ENCODE peak calls at places on chromosomes 12 and 14, in four cellular contexts. R is H9, E is pancreas, I is osteocyte. S is an unnamed sample.

GRCh38 chr14:101189962-101190560 is 286.5 kb upstream of the RTL1 start:
- DNase-seq in R (no peak), E (no peak), I (no peak), S (no peak)

GRCh38 chr14:88791629-88792571 is 853 bp downstream of the EML5 start:
- DNase-seq in R (peak; percentile 37), E (no peak), I (no peak), S (peak; percentile 68)

GRCh38 chr12:116538682-116539264 is 20.4 kb upstream of the MAP1LC3B2 start:
- DNase-seq in R (no peak), E (no peak), I (no peak), S (no peak)

GRCh38 chr12:109462868-109463692 is 14.0 kb downstream of the KCTD10 start:
- DNase-seq in R (peak; percentile 70), E (peak; percentile 63), I (no peak), S (no peak)

GRCh38 chr14:73245401-73246325 is 8.4 kb downstream of the PAPLN start:
- DNase-seq in R (peak; percentile 71), E (no peak), I (no peak), S (no peak)

GRCh38 chr14:52380294-52380693 is 66.2 kb downstream of the PTGER2 start:
- DNase-seq in R (no peak), E (no peak), I (no peak), S (no peak)

GRCh38 chr12:11545438-11546330 is 103.8 kb upstream of the ETV6 start:
- DNase-seq in R (no peak), E (no peak), I (no peak), S (no peak)

GRCh38 chr14:57066887-57067513 is 201.7 kb downstream of the EXOC5 start:
- DNase-seq in R (peak; percentile 75), E (peak; percentile 57), I (no peak), S (no peak)

GRCh38 chr12:79677667-79678066 is 13.1 kb downstream of the PAWR start:
- DNase-seq in R (no peak), E (no peak), I (no peak), S (no peak)

GRCh38 chr14:57962293-57962996 is 96.6 kb upstream of the SLC35F4 start:
- DNase-seq in R (peak; percentile 85), E (no peak), I (no peak), S (no peak)

GRCh38 chr12:119876761-119877638 is at the start of gene CIT:
- DNase-seq in R (peak; percentile 98), E (peak; percentile 88), I (peak; percentile 95), S (peak; percentile 92)

GRCh38 chr12:30880061-30880460 is 46.5 kb upstream of the TSPAN11 start:
- DNase-seq in R (no peak), E (no peak), I (no peak), S (no peak)

GRCh38 chr14:60647081-60647836 is 2.0 kb downstream of the SIX1 start:
- DNase-seq in R (peak; percentile 66), E (no peak), I (no peak), S (no peak)

DNA sequence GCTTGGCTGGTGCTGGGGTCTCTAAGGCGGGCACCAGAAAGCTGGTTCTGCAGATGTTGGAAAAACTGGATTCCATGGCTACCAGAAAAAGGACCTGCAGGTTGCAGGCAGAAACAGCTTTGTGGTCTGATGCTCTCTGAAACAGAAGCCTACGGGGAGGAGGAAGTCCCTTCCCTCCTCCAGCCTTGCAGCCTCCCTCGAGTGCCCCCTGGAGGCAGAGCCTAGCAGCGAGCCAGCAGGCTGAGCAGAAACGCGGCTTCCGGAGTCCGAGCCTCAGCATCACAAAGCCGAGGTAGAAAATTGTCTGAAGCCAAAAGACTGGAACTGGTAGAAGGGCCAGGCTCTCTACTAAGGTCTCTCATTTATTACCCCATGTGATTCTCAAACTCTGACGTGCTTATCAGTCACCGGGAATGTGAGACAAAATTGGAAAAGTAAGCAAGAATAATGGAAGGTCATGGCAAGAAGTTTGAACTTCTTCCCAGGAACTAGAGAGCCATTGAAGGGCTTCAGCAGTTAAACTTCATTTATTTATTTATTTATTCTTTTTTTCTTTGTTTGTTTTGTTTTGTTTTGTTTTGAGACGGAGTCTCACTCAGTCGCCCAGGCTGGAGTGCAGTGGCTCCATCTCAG is 82.2 kb upstream of the CPSF6 start:
- DNase-seq in R (peak; percentile 95), E (peak; percentile 89), I (peak; percentile 94), S (peak; percentile 88)
- TF ChIP-seq CTCF in R (peak; percentile 96), E (peak; percentile 84), I (peak; percentile 95), S (peak; percentile 95)

GRCh38 chr12:98601924-98602323 is 8.4 kb downstream of the SLC25A3 start:
- DNase-seq in R (no peak), E (no peak), I (no peak), S (no peak)

GRCh38 chr12:98606367-98606985 is 13.0 kb downstream of the SLC25A3 start:
- DNase-seq in R (no peak), E (no peak), I (no peak), S (no peak)
- TF ChIP-seq CTCF in R (no peak), E (no peak), I (peak; percentile 18), S (no peak)

DNA sequence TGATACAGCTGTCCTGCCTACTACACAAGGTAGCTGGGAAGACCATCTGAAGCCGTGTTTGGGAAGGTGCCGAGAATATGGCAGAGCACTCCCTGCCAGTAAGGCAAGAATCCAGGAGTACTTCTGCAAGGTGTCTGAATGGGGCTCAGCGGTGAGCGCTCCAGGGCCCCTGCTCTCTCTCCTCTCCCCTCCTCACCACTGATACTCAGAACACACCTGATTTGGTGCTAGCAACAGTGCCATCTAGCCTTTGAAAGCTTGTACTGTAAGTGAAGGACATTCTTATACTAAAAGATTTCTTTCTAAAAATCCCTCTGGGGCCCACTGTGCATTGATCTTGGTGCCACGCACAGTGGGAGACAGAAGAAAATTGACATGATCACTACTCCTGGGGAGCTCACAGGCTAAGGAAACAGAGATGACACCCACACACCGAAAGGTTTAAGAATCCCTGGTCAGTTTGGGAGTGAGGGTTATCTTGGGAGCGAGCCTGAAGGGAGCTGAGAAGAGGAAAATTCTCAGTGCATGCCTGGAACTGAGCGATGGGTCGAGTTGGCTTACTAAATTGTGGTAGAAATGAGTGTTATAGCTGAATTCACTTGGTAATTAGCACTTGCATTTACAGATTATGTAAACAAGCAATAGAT is 216.9 kb downstream of the NTF3 start:
- DNase-seq in R (peak; percentile 80), E (no peak), I (no peak), S (no peak)
- TF ChIP-seq CTCF in R (peak; percentile 80), E (no peak), I (peak; percentile 66), S (peak; percentile 76)

DNA sequence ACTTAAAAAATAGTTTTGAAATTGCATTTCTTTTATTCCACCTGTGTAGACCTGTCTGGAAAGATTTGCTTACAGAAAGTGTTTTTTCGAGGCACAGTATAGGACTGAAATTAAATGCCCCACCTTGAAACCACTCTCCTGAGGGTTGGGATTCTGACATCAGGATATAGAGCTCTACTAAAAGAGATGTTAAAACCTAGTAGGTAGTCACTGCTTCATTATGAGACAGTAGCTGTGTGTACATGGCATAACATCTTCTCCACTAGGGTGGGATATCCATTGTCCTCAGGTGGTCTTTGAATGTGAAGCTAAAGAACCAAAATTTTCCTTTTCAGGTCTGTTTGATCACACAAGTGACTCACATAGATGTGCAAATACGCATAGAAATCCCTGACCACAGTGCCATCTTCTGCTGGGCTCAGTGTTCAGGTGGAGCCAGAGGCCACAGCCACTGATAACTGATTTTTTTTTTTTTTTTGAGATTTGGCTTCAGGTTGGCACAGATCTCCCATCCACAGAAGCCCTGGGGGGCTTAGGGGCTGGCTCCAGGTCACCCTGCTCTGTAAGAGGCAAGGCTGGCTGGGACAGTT is 125.6 kb downstream of the DAAM1 start:
- DNase-seq in R (no peak), E (no peak), I (no peak), S (no peak)
- TF ChIP-seq CTCF in R (no peak), E (no peak), I (no peak), S (no peak)

DNA sequence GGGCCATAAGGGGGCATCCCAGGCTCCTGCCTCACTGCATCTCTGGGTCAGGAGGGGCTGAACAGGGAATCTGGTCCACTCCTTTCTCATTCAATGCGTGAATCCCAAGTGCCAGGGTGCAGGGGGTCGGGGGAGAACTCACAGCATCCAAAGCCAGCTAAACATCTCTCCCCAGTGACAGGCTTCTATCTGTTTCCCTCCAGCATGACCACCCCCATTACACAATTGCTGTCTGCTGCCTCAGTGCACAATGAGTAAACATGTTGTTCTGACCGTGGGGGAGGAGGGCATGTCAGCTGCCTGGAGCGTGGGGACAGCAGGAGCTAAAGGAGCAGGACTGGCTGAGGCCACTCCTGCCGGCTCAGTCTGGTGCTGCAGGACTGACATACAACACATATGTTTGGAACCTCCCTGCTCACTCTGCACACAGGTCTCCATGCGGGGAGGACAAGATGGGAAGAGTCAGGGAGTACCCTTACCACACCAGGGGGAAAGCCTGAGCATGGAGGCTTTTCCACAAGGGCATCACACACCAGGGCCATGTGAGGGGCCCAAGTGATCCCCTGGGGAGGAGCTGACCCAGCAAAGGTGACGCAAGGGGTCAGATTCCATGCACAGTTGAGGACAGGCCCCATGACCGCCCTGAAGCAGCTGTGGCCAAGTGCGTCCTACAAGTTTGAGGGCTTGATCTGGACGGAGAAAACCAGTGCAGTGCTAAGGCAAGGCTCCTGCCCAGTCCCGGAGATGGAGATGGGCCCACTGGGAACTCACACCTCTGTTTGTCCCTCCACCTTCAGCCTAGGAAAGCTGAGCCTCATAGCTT is 1.4 kb downstream of the TNS2 start:
- DNase-seq in R (no peak), E (peak; percentile 60), I (peak; percentile 85), S (no peak)
- TF ChIP-seq CTCF in R (no peak), E (no peak), I (peak; percentile 15), S (peak; percentile 51)

GRCh38 chr14:59570122-59570521 is 6.5 kb downstream of the CCDC175 start:
- DNase-seq in R (no peak), E (no peak), I (no peak), S (no peak)
- TF ChIP-seq CTCF in R (peak; percentile 53), E (no peak), I (no peak), S (peak; percentile 24)

DNA sequence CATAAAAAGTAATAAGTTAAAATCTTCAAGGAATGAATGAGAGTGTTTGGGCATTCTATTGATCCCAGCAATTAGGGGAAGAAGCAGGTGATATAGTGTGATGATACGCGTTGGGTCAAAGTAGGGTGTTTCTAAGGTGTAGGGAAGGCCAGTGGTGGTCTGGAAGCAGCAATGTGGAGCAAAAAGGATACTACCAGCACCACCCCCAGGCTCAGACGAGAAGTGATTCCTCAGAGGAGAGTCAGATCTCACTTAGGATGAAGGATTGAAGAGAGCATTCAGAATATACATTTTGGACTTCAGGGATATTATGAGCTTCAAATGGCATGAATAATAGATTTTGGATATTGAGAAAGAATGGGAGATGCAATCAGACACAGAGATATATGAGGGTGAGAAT is 497.6 kb downstream of the RMST start:
- DNase-seq in R (peak; percentile 41), E (no peak), I (no peak), S (no peak)
- TF ChIP-seq CTCF in R (peak; percentile 51), E (no peak), I (no peak), S (no peak)

GRCh38 chr12:107079172-107080011 is 14.0 kb downstream of the CRY1 start:
- DNase-seq in R (no peak), E (no peak), I (no peak), S (no peak)
- TF ChIP-seq CTCF in R (peak; percentile 63), E (no peak), I (peak; percentile 49), S (peak; percentile 61)

DNA sequence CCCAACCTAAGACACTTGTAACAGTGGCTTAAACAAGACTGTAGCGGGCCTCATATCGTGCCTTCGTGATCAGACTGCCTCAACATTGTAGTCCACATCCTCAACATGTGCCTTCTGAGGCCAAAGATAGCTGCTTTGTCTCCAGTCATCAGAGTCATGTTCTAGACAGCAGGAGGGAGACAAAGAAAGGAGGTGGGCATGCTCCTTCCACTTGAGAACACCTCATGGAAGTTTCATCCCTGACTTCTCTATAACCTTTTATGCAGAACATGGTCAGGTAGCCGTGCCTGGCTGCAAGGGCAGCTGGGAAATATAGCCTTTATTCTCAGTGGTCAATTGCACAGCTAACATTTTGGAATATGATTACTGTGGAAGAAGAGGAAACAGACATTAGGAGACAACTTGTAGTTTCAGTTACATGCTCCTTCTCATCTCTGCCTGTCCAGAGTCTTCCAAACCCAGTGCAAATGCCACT is 25.3 kb upstream of the DHRS2 start:
- DNase-seq in R (no peak), E (no peak), I (peak; percentile 34), S (no peak)
- TF ChIP-seq CTCF in R (no peak), E (no peak), I (no peak), S (no peak)